ENCODE peak calls at places on chromosomes 11 and 22, in ten cellular contexts. One of them, this sample, is unnamed. For H3K9me3 and H3K4me1, the result is how much of the 10 kb centered on the place peaks cover.

GRCh38 chr11:45173064-45173463 is 26.6 kb downstream of the PRDM11 start:
- DNase-seq in SJCRH30: no peak
- DNase-seq in heart left ventricle: no peak
- DNase-seq in GM23248: no peak
- DNase-seq in mesenchymal stem cell: no peak
- DNase-seq in esophagus squamous epithelium: no peak
- DNase-seq in right atrium auricular region: no peak
- DNase-seq in ovary: no peak
- DNase-seq in Peyer's patch: peak
- DNase-seq in neural progenitor cell: no peak
- DNase-seq in this sample: no peak

GRCh38 chr11:67289226-67289650 is at the start of gene ANKRD13D:
- DNase-seq in SJCRH30: no peak
- DNase-seq in heart left ventricle: no peak
- DNase-seq in GM23248: no peak
- DNase-seq in mesenchymal stem cell: no peak
- DNase-seq in esophagus squamous epithelium: no peak
- DNase-seq in right atrium auricular region: no peak
- DNase-seq in ovary: no peak
- DNase-seq in Peyer's patch: peak
- DNase-seq in neural progenitor cell: no peak
- DNase-seq in this sample: no peak

GRCh38 chr11:126225266-126225665 is 13.7 kb downstream of the FAM118B start:
- DNase-seq in SJCRH30: no peak
- DNase-seq in heart left ventricle: no peak
- DNase-seq in GM23248: peak
- DNase-seq in mesenchymal stem cell: no peak
- DNase-seq in esophagus squamous epithelium: no peak
- DNase-seq in right atrium auricular region: no peak
- DNase-seq in ovary: no peak
- DNase-seq in Peyer's patch: no peak
- DNase-seq in neural progenitor cell: no peak
- DNase-seq in this sample: no peak

GRCh38 chr11:128365044-128365443 is 222.3 kb downstream of the ETS1 start:
- DNase-seq in SJCRH30: peak
- DNase-seq in heart left ventricle: no peak
- DNase-seq in GM23248: peak
- DNase-seq in mesenchymal stem cell: peak
- DNase-seq in esophagus squamous epithelium: no peak
- DNase-seq in right atrium auricular region: no peak
- DNase-seq in ovary: no peak
- DNase-seq in Peyer's patch: no peak
- DNase-seq in neural progenitor cell: peak
- DNase-seq in this sample: no peak

GRCh38 chr22:21710156-21710555 is 25.4 kb downstream of the YPEL1 start:
- DNase-seq in SJCRH30: no peak
- DNase-seq in heart left ventricle: no peak
- DNase-seq in GM23248: peak
- DNase-seq in mesenchymal stem cell: no peak
- DNase-seq in esophagus squamous epithelium: no peak
- DNase-seq in right atrium auricular region: no peak
- DNase-seq in ovary: no peak
- DNase-seq in Peyer's patch: no peak
- DNase-seq in neural progenitor cell: no peak
- DNase-seq in this sample: no peak

GRCh38 chr22:30649430-30650007 is 13.9 kb downstream of the SLC35E4 start:
- DNase-seq in SJCRH30: peak
- DNase-seq in heart left ventricle: peak
- DNase-seq in GM23248: peak
- DNase-seq in mesenchymal stem cell: peak
- DNase-seq in esophagus squamous epithelium: peak
- DNase-seq in right atrium auricular region: no peak
- DNase-seq in ovary: no peak
- DNase-seq in Peyer's patch: peak
- DNase-seq in neural progenitor cell: no peak
- DNase-seq in this sample: peak

GRCh38 chr11:125341676-125342075 is 154.4 kb downstream of the FEZ1 start:
- DNase-seq in SJCRH30: no peak
- DNase-seq in heart left ventricle: no peak
- DNase-seq in GM23248: no peak
- DNase-seq in mesenchymal stem cell: no peak
- DNase-seq in esophagus squamous epithelium: no peak
- DNase-seq in right atrium auricular region: no peak
- DNase-seq in ovary: no peak
- DNase-seq in Peyer's patch: no peak
- DNase-seq in neural progenitor cell: no peak
- DNase-seq in this sample: peak

GRCh38 chr11:83158474-83158786 is 1.5 kb downstream of the PCF11 start:
- DNase-seq in SJCRH30: no peak
- DNase-seq in heart left ventricle: no peak
- DNase-seq in GM23248: no peak
- DNase-seq in mesenchymal stem cell: no peak
- DNase-seq in esophagus squamous epithelium: no peak
- DNase-seq in right atrium auricular region: no peak
- DNase-seq in ovary: no peak
- DNase-seq in Peyer's patch: no peak
- DNase-seq in neural progenitor cell: no peak
- DNase-seq in this sample: no peak

GRCh38 chr11:69008774-69009440 is 4.1 kb downstream of the MRGPRF start:
- DNase-seq in SJCRH30: peak
- DNase-seq in heart left ventricle: peak
- DNase-seq in GM23248: peak
- DNase-seq in mesenchymal stem cell: peak
- DNase-seq in esophagus squamous epithelium: peak
- DNase-seq in right atrium auricular region: peak
- DNase-seq in ovary: peak
- DNase-seq in Peyer's patch: peak
- DNase-seq in neural progenitor cell: no peak
- DNase-seq in this sample: peak

GRCh38 chr22:19887251-19887985 is 32.7 kb upstream of the GNB1L start:
- DNase-seq in SJCRH30: no peak
- DNase-seq in heart left ventricle: no peak
- DNase-seq in GM23248: no peak
- DNase-seq in mesenchymal stem cell: no peak
- DNase-seq in esophagus squamous epithelium: no peak
- DNase-seq in right atrium auricular region: no peak
- DNase-seq in ovary: no peak
- DNase-seq in Peyer's patch: no peak
- DNase-seq in neural progenitor cell: no peak
- DNase-seq in this sample: peak

GRCh38 chr22:48452766-48453165 is 1374.9 kb downstream of the BRD1 start:
- DNase-seq in SJCRH30: no peak
- DNase-seq in heart left ventricle: no peak
- DNase-seq in GM23248: no peak
- DNase-seq in mesenchymal stem cell: no peak
- DNase-seq in esophagus squamous epithelium: no peak
- DNase-seq in right atrium auricular region: no peak
- DNase-seq in ovary: no peak
- DNase-seq in Peyer's patch: no peak
- DNase-seq in neural progenitor cell: no peak
- DNase-seq in this sample: no peak

GRCh38 chr22:48451891-48452290 is 1375.8 kb downstream of the BRD1 start:
- DNase-seq in SJCRH30: no peak
- DNase-seq in heart left ventricle: no peak
- DNase-seq in GM23248: no peak
- DNase-seq in mesenchymal stem cell: no peak
- DNase-seq in esophagus squamous epithelium: no peak
- DNase-seq in right atrium auricular region: no peak
- DNase-seq in ovary: no peak
- DNase-seq in Peyer's patch: no peak
- DNase-seq in neural progenitor cell: no peak
- DNase-seq in this sample: peak

GRCh38 chr22:48448821-48449220 is 1378.9 kb downstream of the BRD1 start:
- DNase-seq in SJCRH30: no peak
- DNase-seq in heart left ventricle: no peak
- DNase-seq in GM23248: no peak
- DNase-seq in mesenchymal stem cell: no peak
- DNase-seq in esophagus squamous epithelium: no peak
- DNase-seq in right atrium auricular region: no peak
- DNase-seq in ovary: no peak
- DNase-seq in Peyer's patch: no peak
- DNase-seq in neural progenitor cell: no peak
- DNase-seq in this sample: peak

GRCh38 chr22:48450188-48450825 is 1377.4 kb downstream of the BRD1 start:
- DNase-seq in SJCRH30: no peak
- DNase-seq in heart left ventricle: no peak
- DNase-seq in GM23248: no peak
- DNase-seq in mesenchymal stem cell: no peak
- DNase-seq in esophagus squamous epithelium: no peak
- DNase-seq in right atrium auricular region: no peak
- DNase-seq in ovary: no peak
- DNase-seq in Peyer's patch: no peak
- DNase-seq in neural progenitor cell: no peak
- DNase-seq in this sample: peak

GRCh38 chr22:48449466-48450187 is 1378.0 kb downstream of the BRD1 start:
- DNase-seq in SJCRH30: no peak
- DNase-seq in heart left ventricle: no peak
- DNase-seq in GM23248: peak
- DNase-seq in mesenchymal stem cell: no peak
- DNase-seq in esophagus squamous epithelium: no peak
- DNase-seq in right atrium auricular region: no peak
- DNase-seq in ovary: no peak
- DNase-seq in Peyer's patch: no peak
- DNase-seq in neural progenitor cell: no peak
- DNase-seq in this sample: peak
- H3K9me3 ChIP-seq in SJCRH30: under half
- H3K9me3 ChIP-seq in heart left ventricle: under half
- H3K9me3 ChIP-seq in GM23248: under half
- H3K9me3 ChIP-seq in mesenchymal stem cell: under half
- H3K9me3 ChIP-seq in esophagus squamous epithelium: under half
- H3K9me3 ChIP-seq in right atrium auricular region: under half
- H3K9me3 ChIP-seq in ovary: under half
- H3K9me3 ChIP-seq in Peyer's patch: under half
- H3K9me3 ChIP-seq in neural progenitor cell: under half
- H3K9me3 ChIP-seq in this sample: under half

GRCh38 chr11:57001674-57002401 is 13.1 kb downstream of the OR5AK2 start:
- DNase-seq in SJCRH30: peak
- DNase-seq in heart left ventricle: no peak
- DNase-seq in GM23248: peak
- DNase-seq in mesenchymal stem cell: peak
- DNase-seq in esophagus squamous epithelium: no peak
- DNase-seq in right atrium auricular region: no peak
- DNase-seq in ovary: no peak
- DNase-seq in Peyer's patch: no peak
- DNase-seq in neural progenitor cell: no peak
- DNase-seq in this sample: no peak
- H3K4me1 ChIP-seq in SJCRH30: under half
- H3K4me1 ChIP-seq in heart left ventricle: under half
- H3K4me1 ChIP-seq in GM23248: under half
- H3K4me1 ChIP-seq in mesenchymal stem cell: under half
- H3K4me1 ChIP-seq in esophagus squamous epithelium: under half
- H3K4me1 ChIP-seq in right atrium auricular region: under half
- H3K4me1 ChIP-seq in ovary: under half
- H3K4me1 ChIP-seq in Peyer's patch: under half
- H3K4me1 ChIP-seq in neural progenitor cell: under half
- H3K4me1 ChIP-seq in this sample: under half

DNA sequence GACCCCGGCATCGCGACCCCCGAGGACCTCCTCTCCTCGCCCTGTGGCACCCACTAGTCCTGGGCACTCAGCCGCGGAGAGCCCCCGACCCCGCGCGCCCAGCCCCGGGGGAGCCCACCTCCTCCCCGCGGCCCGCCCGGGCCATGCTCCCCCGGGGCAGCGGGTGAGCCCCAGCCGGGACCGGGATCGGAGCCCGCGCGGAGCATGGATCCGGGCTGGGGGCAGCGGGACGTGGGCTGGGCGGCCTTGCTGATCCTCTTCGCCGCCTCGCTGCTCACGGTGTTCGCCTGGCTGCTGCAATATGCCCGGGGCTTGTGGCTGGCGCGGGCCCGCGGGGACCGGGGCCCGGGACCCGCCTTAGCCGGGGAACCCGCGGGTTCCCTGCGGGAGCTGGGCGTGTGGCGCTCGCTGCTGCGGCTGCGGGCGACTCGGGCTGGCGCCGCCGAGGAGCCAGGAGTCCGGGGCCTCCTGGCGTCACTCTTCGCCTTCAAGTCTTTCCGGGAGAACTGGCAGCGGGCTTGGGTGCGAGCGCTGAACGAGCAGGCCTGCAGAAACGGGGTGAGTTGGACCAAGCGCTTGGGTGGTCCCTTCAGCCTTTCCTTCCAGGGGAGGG is 500 bp downstream of the C2CD2L start:
- DNase-seq in SJCRH30: peak
- DNase-seq in heart left ventricle: no peak
- DNase-seq in GM23248: peak
- DNase-seq in mesenchymal stem cell: no peak
- DNase-seq in esophagus squamous epithelium: no peak
- DNase-seq in right atrium auricular region: no peak
- DNase-seq in ovary: no peak
- DNase-seq in Peyer's patch: peak
- DNase-seq in neural progenitor cell: peak
- DNase-seq in this sample: peak
- H3K4me3 ChIP-seq in SJCRH30: peak
- H3K4me3 ChIP-seq in heart left ventricle: peak
- H3K4me3 ChIP-seq in GM23248: peak
- H3K4me3 ChIP-seq in mesenchymal stem cell: peak
- H3K4me3 ChIP-seq in esophagus squamous epithelium: peak
- H3K4me3 ChIP-seq in right atrium auricular region: peak
- H3K4me3 ChIP-seq in ovary: peak
- H3K4me3 ChIP-seq in Peyer's patch: peak
- H3K4me3 ChIP-seq in neural progenitor cell: peak
- H3K4me3 ChIP-seq in this sample: peak

GRCh38 chr22:48226026-48227013 is 1463.9 kb downstream of the TBC1D22A start:
- DNase-seq in SJCRH30: no peak
- DNase-seq in heart left ventricle: no peak
- DNase-seq in GM23248: no peak
- DNase-seq in mesenchymal stem cell: no peak
- DNase-seq in esophagus squamous epithelium: no peak
- DNase-seq in right atrium auricular region: peak
- DNase-seq in ovary: no peak
- DNase-seq in Peyer's patch: no peak
- DNase-seq in neural progenitor cell: no peak
- DNase-seq in this sample: no peak

GRCh38 chr22:48218889-48219420 is 1456.5 kb downstream of the TBC1D22A start:
- DNase-seq in SJCRH30: no peak
- DNase-seq in heart left ventricle: no peak
- DNase-seq in GM23248: no peak
- DNase-seq in mesenchymal stem cell: no peak
- DNase-seq in esophagus squamous epithelium: no peak
- DNase-seq in right atrium auricular region: no peak
- DNase-seq in ovary: no peak
- DNase-seq in Peyer's patch: no peak
- DNase-seq in neural progenitor cell: peak
- DNase-seq in this sample: no peak

GRCh38 chr22:48223488-48224190 is 1461.2 kb downstream of the TBC1D22A start:
- DNase-seq in SJCRH30: no peak
- DNase-seq in heart left ventricle: no peak
- DNase-seq in GM23248: no peak
- DNase-seq in mesenchymal stem cell: no peak
- DNase-seq in esophagus squamous epithelium: no peak
- DNase-seq in right atrium auricular region: peak
- DNase-seq in ovary: no peak
- DNase-seq in Peyer's patch: no peak
- DNase-seq in neural progenitor cell: no peak
- DNase-seq in this sample: no peak

GRCh38 chr22:48224332-48224731 is 1461.9 kb downstream of the TBC1D22A start:
- DNase-seq in SJCRH30: no peak
- DNase-seq in heart left ventricle: no peak
- DNase-seq in GM23248: no peak
- DNase-seq in mesenchymal stem cell: no peak
- DNase-seq in esophagus squamous epithelium: no peak
- DNase-seq in right atrium auricular region: peak
- DNase-seq in ovary: no peak
- DNase-seq in Peyer's patch: no peak
- DNase-seq in neural progenitor cell: no peak
- DNase-seq in this sample: no peak

GRCh38 chr22:48222742-48223487 is 1460.5 kb downstream of the TBC1D22A start:
- DNase-seq in SJCRH30: no peak
- DNase-seq in heart left ventricle: no peak
- DNase-seq in GM23248: no peak
- DNase-seq in mesenchymal stem cell: no peak
- DNase-seq in esophagus squamous epithelium: no peak
- DNase-seq in right atrium auricular region: peak
- DNase-seq in ovary: no peak
- DNase-seq in Peyer's patch: no peak
- DNase-seq in neural progenitor cell: no peak
- DNase-seq in this sample: no peak
- H3K9me3 ChIP-seq in SJCRH30: under half
- H3K9me3 ChIP-seq in heart left ventricle: under half
- H3K9me3 ChIP-seq in GM23248: under half
- H3K9me3 ChIP-seq in mesenchymal stem cell: under half
- H3K9me3 ChIP-seq in esophagus squamous epithelium: under half
- H3K9me3 ChIP-seq in right atrium auricular region: under half
- H3K9me3 ChIP-seq in ovary: under half
- H3K9me3 ChIP-seq in Peyer's patch: under half
- H3K9me3 ChIP-seq in neural progenitor cell: under half
- H3K9me3 ChIP-seq in this sample: under half